ENCODE peak calls at places on chromosomes 4 and X, in four cellular contexts. X, M, W and S are unnamed samples.

GRCh38 chr4:168587326-168588125 is 90.7 kb downstream of the PALLD start:
- DNase-seq in M (peak; percentile 86), X (no peak), W (no peak), S (no peak)

GRCh38 chrX:545488-545887 is 85.1 kb upstream of the SHOX start:
- DNase-seq in M (peak; percentile 90), W (no peak), X (no peak), S (no peak)

GRCh38 chr4:170374770-170375169 is 285.0 kb upstream of the AADAT start:
- DNase-seq in X (peak; percentile 13), M (no peak), W (no peak), S (no peak)

GRCh38 chr4:23934915-23935314 is 45.1 kb upstream of the PPARGC1A start:
- DNase-seq in X (no peak), W (peak; percentile 76), M (no peak), S (no peak)

GRCh38 chr4:17523626-17524025 is 8.7 kb downstream of the CLRN2 start:
- DNase-seq in X (no peak), W (no peak), M (no peak), S (no peak)

GRCh38 chrX:124504106-124504983 is 158.0 kb downstream of the SH2D1A start:
- DNase-seq in W (no peak), M (no peak), X (no peak), S (no peak)

GRCh38 chr4:8870647-8871416 is 807 bp downstream of the HMX1 start:
- DNase-seq in M (no peak), W (no peak), X (no peak), S (no peak)

GRCh38 chr4:35151816-35152572 is 1092.3 kb downstream of the ARAP2 start:
- DNase-seq in M (no peak), W (no peak), X (peak; percentile 5), S (no peak)

GRCh38 chr4:168218663-168219062 is 99.9 kb downstream of the DDX60 start:
- DNase-seq in X (no peak), W (no peak), M (peak; percentile 86), S (no peak)

GRCh38 chr4:159428975-159429692 is 326.3 kb downstream of the RAPGEF2 start:
- DNase-seq in M (no peak), W (no peak), X (peak; percentile 19), S (no peak)

GRCh38 chr4:10715696-10716095 is 31.1 kb upstream of the CLNK start:
- DNase-seq in W (no peak), X (no peak), M (no peak), S (no peak)

GRCh38 chr4:23023121-23023520 is 330.4 kb downstream of the GBA3 start:
- DNase-seq in W (no peak), M (no peak), X (no peak), S (no peak)

GRCh38 chr4:184801781-184802180 is 24.0 kb downstream of the ACSL1 start:
- DNase-seq in W (no peak), M (no peak), X (no peak), S (no peak)

GRCh38 chr4:132071815-132072214 is 1077.3 kb upstream of the PCDH10 start:
- DNase-seq in M (peak; percentile 27), X (no peak), W (no peak), S (no peak)

GRCh38 chr4:24489870-24490269 is 94.5 kb downstream of the DHX15 start:
- DNase-seq in X (no peak), W (no peak), M (no peak), S (no peak)

GRCh38 chrX:132730726-132731125 is 227.7 kb downstream of the HS6ST2 start:
- DNase-seq in X (no peak), M (no peak), W (no peak), S (no peak)

GRCh38 chr4:173420324-173420752 is 21.4 kb upstream of the SCRG1 start:
- DNase-seq in M (peak; percentile 16), X (peak; percentile 51), W (no peak), S (peak; percentile 72)

GRCh38 chr4:176792348-176793059 is at the start of gene VEGFC:
- DNase-seq in X (no peak), M (peak; percentile 84), W (peak; percentile 63), S (no peak)

GRCh38 chr4:14169460-14169859 is 541.9 kb upstream of the BOD1L1 start:
- DNase-seq in M (peak; percentile 57), X (no peak), W (no peak), S (no peak)

GRCh38 chr4:42159271-42160001 is 7.0 kb upstream of the BEND4 start:
- DNase-seq in X (no peak), W (no peak), M (no peak), S (no peak)

GRCh38 chr4:150514709-150515108 is 67.2 kb upstream of the MAB21L2 start:
- DNase-seq in X (no peak), M (no peak), W (no peak), S (no peak)

GRCh38 chrX:1392376-1393130 is 640 bp upstream of the SLC25A6 start:
- DNase-seq in X (peak; percentile 77), M (peak; percentile 37), W (peak; percentile 73), S (peak; percentile 56)

GRCh38 chr4:10761903-10762302 is 77.3 kb upstream of the CLNK start:
- DNase-seq in X (no peak), M (peak; percentile 36), W (no peak), S (no peak)

GRCh38 chr4:165839615-165840333 is 33.3 kb upstream of the TLL1 start:
- DNase-seq in W (no peak), M (no peak), X (no peak), S (no peak)

GRCh38 chr4:152109585-152110509 is 349.0 kb upstream of the GATB start:
- DNase-seq in M (no peak), X (peak; percentile 92), W (no peak), S (peak; percentile 55)

GRCh38 chr4:73661646-73662119 is 41.4 kb upstream of the RASSF6 start:
- DNase-seq in X (no peak), W (no peak), M (peak; percentile 96), S (no peak)

GRCh38 chrX:111170017-111170416 is 74.0 kb downstream of the PAK3 start:
- DNase-seq in W (no peak), M (no peak), X (no peak), S (no peak)

GRCh38 chr4:2942532-2943363 is 20.5 kb downstream of the NOP14 start:
- DNase-seq in W (no peak), X (no peak), M (no peak), S (no peak)

GRCh38 chr4:176376032-176376614 is 56.4 kb downstream of the SPCS3 start:
- DNase-seq in X (peak; percentile 26), W (no peak), M (peak; percentile 28), S (peak; percentile 71)

GRCh38 chr4:170589597-170590191 is 499.9 kb upstream of the AADAT start:
- DNase-seq in W (no peak), M (no peak), X (peak; percentile 1), S (peak; percentile 7)

GRCh38 chrX:77493677-77494553 is 46.7 kb downstream of the FGF16 start:
- DNase-seq in M (peak; percentile 68), W (no peak), X (no peak), S (no peak)

GRCh38 chrX:118347131-118347530 is 1.2 kb downstream of the WDR44 start:
- DNase-seq in X (peak; percentile 9), W (no peak), M (peak; percentile 57), S (no peak)

GRCh38 chr4:171765514-171765913 is 47.7 kb upstream of the GALNTL6 start:
- DNase-seq in M (no peak), X (no peak), W (no peak), S (no peak)

GRCh38 chr4:153116101-153116680 is 88.1 kb upstream of the TRIM2 start:
- DNase-seq in X (no peak), M (no peak), W (no peak), S (no peak)

GRCh38 chr4:135949926-135950325 is 1582.4 kb downstream of the PCDH18 start:
- DNase-seq in X (no peak), W (no peak), M (no peak), S (no peak)